ENCODE peak calls at places on chromosomes 12 and 14, in nine cellular contexts. E, O, N, X, Y, V, L, I and F are unnamed samples.

GRCh38 chr12:26233620-26234019 is 38.2 kb downstream of the SSPN start:
- DNase-seq in E (no peak), O (no peak), N (no peak), X (no peak), Y (no peak), V (no peak), L (no peak), I (no peak), F (no peak)

GRCh38 chr14:73403181-73403752 is 55.1 kb downstream of the NUMB start:
- DNase-seq in E (no peak), O (no peak), N (no peak), X (no peak), Y (no peak), V (no peak), L (no peak), I (no peak), F (no peak)

GRCh38 chr12:108609535-108610335 is 11.9 kb upstream of the TMEM119 start:
- DNase-seq in E (peak; percentile 80), O (no peak), N (no peak), X (peak; percentile 48), Y (no peak), V (no peak), L (no peak), I (no peak), F (no peak)

GRCh38 chr12:111276189-111276588 is 92.7 kb downstream of the PHETA1 start:
- DNase-seq in E (no peak), O (no peak), N (no peak), X (no peak), Y (no peak), V (no peak), L (no peak), I (no peak), F (no peak)

GRCh38 chr12:53974084-53975018 is at the start of gene HOTAIR:
- DNase-seq in E (peak; percentile 49), O (no peak), N (no peak), X (no peak), Y (peak; percentile 72), V (no peak), L (no peak), I (no peak), F (no peak)

GRCh38 chr12:14937689-14938088 is 648 bp downstream of the ERP27 start:
- DNase-seq in E (no peak), O (no peak), N (no peak), X (no peak), Y (peak; percentile 34), V (no peak), L (no peak), I (no peak), F (no peak)

GRCh38 chr12:121468451-121468850 is 68.5 kb downstream of the RNF34 start:
- DNase-seq in E (no peak), O (no peak), N (no peak), X (no peak), Y (no peak), V (no peak), L (no peak), I (no peak), F (no peak)

GRCh38 chr12:104243551-104243950 is 28.0 kb downstream of the TXNRD1 start:
- DNase-seq in E (no peak), O (no peak), N (no peak), X (no peak), Y (no peak), V (no peak), L (no peak), I (no peak), F (no peak)

GRCh38 chr12:124359671-124360581 is 65.0 kb downstream of the RFLNA start:
- DNase-seq in E (no peak), O (no peak), N (no peak), X (no peak), Y (no peak), V (no peak), L (no peak), I (peak; percentile 70), F (no peak)

GRCh38 chr12:121802485-121802842 is 1.3 kb upstream of the SETD1B start:
- DNase-seq in E (no peak), O (no peak), N (no peak), X (no peak), Y (no peak), V (no peak), L (no peak), I (no peak), F (no peak)